ENCODE peak calls at places on chromosomes 13 and 19, in seven cellular contexts. E, K, V, T, Z, U and G are unnamed samples.

GRCh38 chr13:62320129-62320724 is 904.6 kb upstream of the PCDH20 start:
- DNase-seq in E (peak), K (peak), V (no peak), T (no peak), Z (peak), U (no peak), G (no peak)

GRCh38 chr13:78608705-78609463 is 5.5 kb upstream of the POU4F1 start:
- DNase-seq in E (no peak), K (no peak), V (no peak), T (no peak), Z (no peak), U (no peak), G (no peak)

GRCh38 chr19:16016226-16017137 is 59.8 kb upstream of the TPM4 start:
- DNase-seq in E (no peak), K (no peak), V (no peak), T (no peak), Z (no peak), U (no peak), G (no peak)

GRCh38 chr13:29472317-29472961 is 123.0 kb downstream of the SLC7A1 start:
- DNase-seq in E (peak), K (peak), V (no peak), T (no peak), Z (peak), U (peak), G (no peak)

GRCh38 chr19:18073197-18073596 is 13.5 kb downstream of the IL12RB1 start:
- DNase-seq in E (no peak), K (no peak), V (no peak), T (no peak), Z (no peak), U (no peak), G (no peak)

GRCh38 chr13:43307921-43308433 is 284.6 kb downstream of the DNAJC15 start:
- DNase-seq in E (peak), K (peak), V (peak), T (no peak), Z (peak), U (peak), G (no peak)

GRCh38 chr13:73403362-73404150 is 344.8 kb downstream of the KLF5 start:
- DNase-seq in E (no peak), K (no peak), V (no peak), T (no peak), Z (peak), U (no peak), G (no peak)

GRCh38 chr13:48156466-48156865 is 61.6 kb upstream of the MED4 start:
- DNase-seq in E (no peak), K (no peak), V (no peak), T (no peak), Z (no peak), U (peak), G (peak)

GRCh38 chr13:29607465-29607864 is 12.0 kb upstream of the SLC7A1 start:
- DNase-seq in E (no peak), K (no peak), V (no peak), T (no peak), Z (peak), U (no peak), G (no peak)

GRCh38 chr13:90103099-90103784 is 1244.2 kb upstream of the MIR17HG start:
- DNase-seq in E (no peak), K (no peak), V (no peak), T (no peak), Z (no peak), U (no peak), G (no peak)

GRCh38 chr19:34399886-34400285 is 4.3 kb upstream of the PDCD2L start:
- DNase-seq in E (no peak), K (no peak), V (no peak), T (no peak), Z (no peak), U (no peak), G (no peak)

GRCh38 chr19:50780753-50781480 is 9.3 kb upstream of the ACP4 start:
- DNase-seq in E (no peak), K (no peak), V (no peak), T (no peak), Z (no peak), U (no peak), G (no peak)

GRCh38 chr19:47210689-47211316 is 20.2 kb downstream of the BBC3 start:
- DNase-seq in E (peak), K (peak), V (peak), T (no peak), Z (peak), U (peak), G (peak)

DNA sequence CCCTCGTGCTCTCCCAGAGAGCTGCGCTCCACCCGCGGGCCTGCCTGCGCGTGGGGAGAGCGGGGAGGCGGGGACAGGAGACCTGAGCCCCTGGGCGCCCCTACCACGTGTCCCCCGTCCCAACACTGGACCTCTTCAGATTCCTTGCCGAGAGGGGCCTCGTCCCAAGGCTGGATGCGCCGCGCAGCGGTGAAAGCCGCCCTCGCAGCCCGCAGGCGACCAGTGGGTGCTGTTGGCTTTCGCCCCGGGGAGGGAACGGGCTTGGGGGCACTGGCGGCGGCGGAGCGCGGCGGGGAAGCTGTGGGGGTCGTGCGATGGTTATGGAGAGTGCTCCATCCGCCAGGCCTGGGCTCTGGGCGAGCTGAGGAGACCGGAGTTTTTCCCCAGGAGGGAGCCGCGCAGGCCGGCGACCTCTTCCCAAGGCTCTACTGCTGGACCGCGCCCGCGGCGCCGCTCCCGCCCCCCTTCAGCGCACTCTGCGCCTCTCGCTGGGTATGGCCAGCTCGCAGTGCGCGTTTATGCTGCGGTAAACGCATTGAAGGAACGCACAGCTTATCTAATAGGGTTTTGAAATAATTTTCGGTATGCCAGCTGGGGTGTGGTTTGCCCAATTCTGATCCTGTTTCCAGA is 17.2 kb upstream of the RNF17 start:
- DNase-seq in E (peak), K (no peak), V (no peak), T (no peak), Z (peak), U (no peak), G (no peak)
- TF ChIP-seq CTCF in E (peak), K (no peak), V (no peak), T (no peak), Z (no peak), U (no peak), G (no peak)

GRCh38 chr13:20721454-20722357 is 18.2 kb downstream of the IL17D start:
- DNase-seq in E (peak), K (peak), V (no peak), T (no peak), Z (peak), U (no peak), G (no peak)
- TF ChIP-seq CTCF in E (no peak), K (no peak), V (no peak), T (no peak), Z (no peak), U (no peak), G (no peak)

GRCh38 chr19:1054102-1055027 is 12.6 kb upstream of the ARHGAP45 start:
- DNase-seq in E (no peak), K (no peak), V (no peak), T (no peak), Z (no peak), U (no peak), G (no peak)

GRCh38 chr19:1055028-1055425 is 11.9 kb upstream of the ARHGAP45 start:
- DNase-seq in E (no peak), K (no peak), V (no peak), T (no peak), Z (no peak), U (no peak), G (no peak)

GRCh38 chr19:1058112-1058511 is 8.9 kb upstream of the ARHGAP45 start:
- DNase-seq in E (no peak), K (no peak), V (no peak), T (no peak), Z (no peak), U (peak), G (no peak)

GRCh38 chr19:1055886-1056620 is 10.9 kb upstream of the ARHGAP45 start:
- DNase-seq in E (no peak), K (no peak), V (no peak), T (no peak), Z (no peak), U (no peak), G (no peak)

GRCh38 chr19:1057185-1057857 is 9.6 kb upstream of the ARHGAP45 start:
- DNase-seq in E (peak), K (peak), V (no peak), T (no peak), Z (peak), U (no peak), G (no peak)
- TF ChIP-seq CTCF in E (no peak), K (no peak), V (no peak), T (no peak), Z (no peak), U (peak), G (no peak)

GRCh38 chr13:23763328-23763727 is 125.9 kb downstream of the MIPEP start:
- DNase-seq in E (no peak), K (no peak), V (no peak), T (no peak), Z (no peak), U (no peak), G (no peak)
- TF ChIP-seq CTCF in E (no peak), K (no peak), V (no peak), T (no peak), Z (no peak), U (no peak), G (no peak)

GRCh38 chr13:41900918-41901317 is 60.0 kb downstream of the VWA8 start:
- DNase-seq in E (no peak), K (peak), V (no peak), T (no peak), Z (no peak), U (no peak), G (no peak)

GRCh38 chr13:41909524-41909923 is 51.4 kb downstream of the VWA8 start:
- DNase-seq in E (no peak), K (no peak), V (no peak), T (no peak), Z (peak), U (no peak), G (no peak)

GRCh38 chr13:41905600-41906254 is 55.2 kb downstream of the VWA8 start:
- DNase-seq in E (peak), K (no peak), V (no peak), T (no peak), Z (peak), U (no peak), G (no peak)
- TF ChIP-seq CTCF in E (peak), K (peak), V (no peak), T (no peak), Z (peak), U (peak), G (peak)

GRCh38 chr13:112954488-112955270 is 14.3 kb upstream of the MCF2L start:
- DNase-seq in E (no peak), K (no peak), V (no peak), T (no peak), Z (no peak), U (no peak), G (no peak)

GRCh38 chr13:112957295-112957677 is 11.7 kb upstream of the MCF2L start:
- DNase-seq in E (no peak), K (no peak), V (no peak), T (no peak), Z (no peak), U (no peak), G (no peak)

GRCh38 chr13:112955271-112955937 is 13.6 kb upstream of the MCF2L start:
- DNase-seq in E (no peak), K (no peak), V (no peak), T (no peak), Z (no peak), U (no peak), G (no peak)

GRCh38 chr13:112956516-112957294 is 12.3 kb upstream of the MCF2L start:
- DNase-seq in E (no peak), K (no peak), V (no peak), T (no peak), Z (no peak), U (no peak), G (no peak)

GRCh38 chr13:112955956-112956355 is 13.1 kb upstream of the MCF2L start:
- DNase-seq in E (no peak), K (no peak), V (no peak), T (no peak), Z (no peak), U (no peak), G (no peak)
- TF ChIP-seq CTCF in E (no peak), K (no peak), V (no peak), T (no peak), Z (no peak), U (no peak), G (no peak)

GRCh38 chr13:97432232-97432916 is 1.6 kb upstream of the RAP2A start:
- DNase-seq in E (no peak), K (no peak), V (no peak), T (no peak), Z (no peak), U (no peak), G (no peak)

GRCh38 chr13:97435297-97435682 is 1.3 kb downstream of the RAP2A start:
- DNase-seq in E (no peak), K (no peak), V (no peak), T (no peak), Z (no peak), U (no peak), G (no peak)

GRCh38 chr13:97432917-97433726 is 847 bp upstream of the RAP2A start:
- DNase-seq in E (peak), K (peak), V (peak), T (peak), Z (peak), U (peak), G (peak)

GRCh38 chr13:97434417-97435296 is 688 bp downstream of the RAP2A start:
- DNase-seq in E (peak), K (peak), V (no peak), T (peak), Z (peak), U (peak), G (peak)

GRCh38 chr13:97433727-97434416 is at the start of gene RAP2A:
- DNase-seq in E (peak), K (peak), V (peak), T (peak), Z (peak), U (peak), G (peak)
- TF ChIP-seq CTCF in E (no peak), K (no peak), V (no peak), T (no peak), Z (no peak), U (no peak), G (no peak)

DNA sequence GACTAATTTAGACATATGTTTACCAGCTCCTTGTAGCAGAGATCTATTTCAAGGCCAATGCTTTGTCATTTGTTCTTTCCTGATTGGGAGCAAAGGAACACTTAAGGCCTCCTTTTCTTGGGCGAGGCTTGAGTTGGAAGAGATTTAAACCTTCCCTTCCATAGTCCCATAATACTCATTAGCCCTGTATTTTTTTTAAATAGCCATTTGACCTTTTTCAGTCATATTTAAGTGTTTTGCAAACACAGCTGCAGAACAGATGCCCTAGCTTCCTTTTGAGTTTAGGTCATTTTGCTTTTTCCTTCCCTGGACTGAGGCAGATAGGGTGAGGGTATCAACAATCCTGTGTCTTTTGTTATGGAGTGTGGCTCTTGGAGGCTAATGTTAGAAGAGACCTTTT is 198.3 kb downstream of the NBEA start:
- DNase-seq in E (peak), K (peak), V (no peak), T (no peak), Z (no peak), U (no peak), G (no peak)
- TF ChIP-seq CTCF in E (no peak), K (no peak), V (no peak), T (no peak), Z (no peak), U (no peak), G (no peak)

DNA sequence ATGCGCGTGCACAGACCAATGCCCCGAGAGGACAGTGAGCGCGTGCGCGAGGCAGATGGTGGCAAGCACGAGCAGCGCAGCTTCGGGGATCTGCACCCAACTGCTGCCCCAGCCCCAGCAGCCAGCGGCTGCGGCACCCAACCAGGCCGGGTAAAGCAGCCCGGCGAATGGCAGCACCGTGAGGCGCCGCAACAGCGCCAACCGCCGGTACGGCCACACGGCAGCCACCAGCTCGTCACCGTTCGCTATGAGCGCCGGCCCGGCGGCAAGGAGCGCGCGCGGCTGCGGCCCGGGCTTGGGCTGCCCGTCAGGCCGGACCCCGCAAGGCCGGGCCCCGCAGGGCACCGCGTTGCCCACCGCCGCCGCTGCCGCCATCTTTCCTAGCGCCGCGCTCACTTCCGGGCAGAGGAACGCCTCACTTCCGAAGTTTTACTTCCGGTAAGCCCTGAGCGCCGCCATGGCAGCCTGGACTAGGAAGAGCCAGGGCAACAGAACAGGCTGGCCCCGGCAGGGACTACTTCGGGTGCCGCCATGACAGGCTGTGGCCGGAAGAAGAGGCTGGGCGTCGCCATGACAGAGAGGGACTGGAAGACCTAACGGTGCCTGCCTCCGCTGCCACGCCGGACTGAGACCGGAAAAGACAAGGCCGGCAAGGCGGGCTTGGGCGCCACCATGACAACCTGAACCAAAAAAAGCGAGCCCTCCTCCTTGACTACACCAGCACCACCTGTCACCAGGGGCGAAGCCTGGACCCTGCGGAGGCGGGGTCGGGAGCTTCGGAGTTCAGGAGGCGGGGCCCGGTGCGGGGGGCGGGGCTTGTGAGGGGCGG is at the start of gene ATP13A1:
- DNase-seq in E (peak), K (peak), V (peak), T (peak), Z (peak), U (peak), G (peak)
- TF ChIP-seq CTCF in E (no peak), K (peak), V (no peak), T (no peak), Z (no peak), U (no peak), G (no peak)

GRCh38 chr13:53368948-53369347 is 340.3 kb downstream of the OLFM4 start:
- DNase-seq in E (no peak), K (no peak), V (no peak), T (no peak), Z (no peak), U (no peak), G (no peak)
- TF ChIP-seq CTCF in E (no peak), K (no peak), V (no peak), T (no peak), Z (no peak), U (no peak), G (no peak)